ENCODE peak calls at places on chromosome 3, in eight cellular contexts. One of them, this sample, is unnamed.

GRCh38 chr3:63961891-63962290 is 49.7 kb upstream of the SCAANT1 start:
- DNase-seq in spleen: no peak
- DNase-seq in fibroblast of the conjunctiva: no peak
- DNase-seq in Right ventricle myocardium superior: no peak
- DNase-seq in epithelial cell of proximal tubule: no peak
- DNase-seq in kidney: no peak
- DNase-seq in stimulated activated CD4-positive, alpha-beta T cell treated with anti-CD3 and anti-CD28 coated beads, Interleukin-2, amount 100 ng/mL, for 48 hours: no peak
- DNase-seq in frontal cortex: no peak
- DNase-seq in this sample: no peak

GRCh38 chr3:187736418-187736871 is 8.8 kb downstream of the BCL6 start:
- DNase-seq in epithelial cell of proximal tubule: no peak
- DNase-seq in spleen: no peak
- DNase-seq in stimulated activated CD4-positive, alpha-beta T cell treated with anti-CD3 and anti-CD28 coated beads, Interleukin-2, amount 100 ng/mL, for 48 hours: no peak
- DNase-seq in Right ventricle myocardium superior: no peak
- DNase-seq in fibroblast of the conjunctiva: no peak
- DNase-seq in kidney: no peak
- DNase-seq in frontal cortex: no peak
- DNase-seq in this sample: no peak

GRCh38 chr3:32359766-32360513 is 31.7 kb upstream of the CMTM7 start:
- DNase-seq in Right ventricle myocardium superior: no peak
- DNase-seq in stimulated activated CD4-positive, alpha-beta T cell treated with anti-CD3 and anti-CD28 coated beads, Interleukin-2, amount 100 ng/mL, for 48 hours: no peak
- DNase-seq in epithelial cell of proximal tubule: no peak
- DNase-seq in spleen: peak
- DNase-seq in fibroblast of the conjunctiva: no peak
- DNase-seq in kidney: no peak
- DNase-seq in frontal cortex: no peak
- DNase-seq in this sample: no peak

GRCh38 chr3:1082024-1082633 is 10.7 kb upstream of the CNTN6 start:
- DNase-seq in kidney: peak
- DNase-seq in spleen: no peak
- DNase-seq in Right ventricle myocardium superior: no peak
- DNase-seq in epithelial cell of proximal tubule: no peak
- DNase-seq in frontal cortex: no peak
- DNase-seq in stimulated activated CD4-positive, alpha-beta T cell treated with anti-CD3 and anti-CD28 coated beads, Interleukin-2, amount 100 ng/mL, for 48 hours: no peak
- DNase-seq in fibroblast of the conjunctiva: peak
- DNase-seq in this sample: peak

GRCh38 chr3:188353409-188353808 is 199.5 kb downstream of the LPP start:
- DNase-seq in frontal cortex: no peak
- DNase-seq in kidney: no peak
- DNase-seq in stimulated activated CD4-positive, alpha-beta T cell treated with anti-CD3 and anti-CD28 coated beads, Interleukin-2, amount 100 ng/mL, for 48 hours: no peak
- DNase-seq in Right ventricle myocardium superior: no peak
- DNase-seq in fibroblast of the conjunctiva: no peak
- DNase-seq in epithelial cell of proximal tubule: no peak
- DNase-seq in spleen: no peak
- DNase-seq in this sample: no peak

GRCh38 chr3:126934149-126934548 is 48.8 kb upstream of the PLXNA1 start:
- DNase-seq in frontal cortex: no peak
- DNase-seq in fibroblast of the conjunctiva: no peak
- DNase-seq in kidney: peak
- DNase-seq in stimulated activated CD4-positive, alpha-beta T cell treated with anti-CD3 and anti-CD28 coated beads, Interleukin-2, amount 100 ng/mL, for 48 hours: no peak
- DNase-seq in epithelial cell of proximal tubule: no peak
- DNase-seq in spleen: peak
- DNase-seq in Right ventricle myocardium superior: no peak
- DNase-seq in this sample: no peak

GRCh38 chr3:88434001-88434400 is 284.2 kb downstream of the C3orf38 start:
- DNase-seq in Right ventricle myocardium superior: no peak
- DNase-seq in epithelial cell of proximal tubule: no peak
- DNase-seq in spleen: no peak
- DNase-seq in kidney: no peak
- DNase-seq in frontal cortex: no peak
- DNase-seq in fibroblast of the conjunctiva: no peak
- DNase-seq in stimulated activated CD4-positive, alpha-beta T cell treated with anti-CD3 and anti-CD28 coated beads, Interleukin-2, amount 100 ng/mL, for 48 hours: no peak
- DNase-seq in this sample: no peak

GRCh38 chr3:129211345-129211744 is 27.6 kb upstream of the CNBP start:
- DNase-seq in fibroblast of the conjunctiva: no peak
- DNase-seq in kidney: no peak
- DNase-seq in frontal cortex: no peak
- DNase-seq in Right ventricle myocardium superior: no peak
- DNase-seq in epithelial cell of proximal tubule: no peak
- DNase-seq in stimulated activated CD4-positive, alpha-beta T cell treated with anti-CD3 and anti-CD28 coated beads, Interleukin-2, amount 100 ng/mL, for 48 hours: no peak
- DNase-seq in spleen: no peak
- DNase-seq in this sample: no peak

GRCh38 chr3:161672478-161672877 is 175.9 kb downstream of the OTOL1 start:
- DNase-seq in kidney: no peak
- DNase-seq in epithelial cell of proximal tubule: no peak
- DNase-seq in spleen: no peak
- DNase-seq in Right ventricle myocardium superior: peak
- DNase-seq in frontal cortex: no peak
- DNase-seq in stimulated activated CD4-positive, alpha-beta T cell treated with anti-CD3 and anti-CD28 coated beads, Interleukin-2, amount 100 ng/mL, for 48 hours: no peak
- DNase-seq in fibroblast of the conjunctiva: no peak
- DNase-seq in this sample: no peak

GRCh38 chr3:103968751-103969150 is 1398.0 kb upstream of the ALCAM start:
- DNase-seq in Right ventricle myocardium superior: no peak
- DNase-seq in fibroblast of the conjunctiva: no peak
- DNase-seq in kidney: no peak
- DNase-seq in spleen: no peak
- DNase-seq in stimulated activated CD4-positive, alpha-beta T cell treated with anti-CD3 and anti-CD28 coated beads, Interleukin-2, amount 100 ng/mL, for 48 hours: no peak
- DNase-seq in frontal cortex: no peak
- DNase-seq in epithelial cell of proximal tubule: no peak
- DNase-seq in this sample: no peak

GRCh38 chr3:87987952-87988351 is 70.9 kb downstream of the CGGBP1 start:
- DNase-seq in Right ventricle myocardium superior: no peak
- DNase-seq in fibroblast of the conjunctiva: no peak
- DNase-seq in spleen: no peak
- DNase-seq in frontal cortex: no peak
- DNase-seq in kidney: no peak
- DNase-seq in stimulated activated CD4-positive, alpha-beta T cell treated with anti-CD3 and anti-CD28 coated beads, Interleukin-2, amount 100 ng/mL, for 48 hours: no peak
- DNase-seq in epithelial cell of proximal tubule: no peak
- DNase-seq in this sample: no peak

GRCh38 chr3:52886049-52886730 is 11.2 kb downstream of the STIMATE start:
- DNase-seq in fibroblast of the conjunctiva: no peak
- DNase-seq in frontal cortex: no peak
- DNase-seq in spleen: no peak
- DNase-seq in stimulated activated CD4-positive, alpha-beta T cell treated with anti-CD3 and anti-CD28 coated beads, Interleukin-2, amount 100 ng/mL, for 48 hours: no peak
- DNase-seq in Right ventricle myocardium superior: no peak
- DNase-seq in kidney: no peak
- DNase-seq in epithelial cell of proximal tubule: no peak
- DNase-seq in this sample: no peak

GRCh38 chr3:5304789-5305680 is 117.5 kb downstream of the EDEM1 start:
- DNase-seq in epithelial cell of proximal tubule: no peak
- DNase-seq in kidney: no peak
- DNase-seq in stimulated activated CD4-positive, alpha-beta T cell treated with anti-CD3 and anti-CD28 coated beads, Interleukin-2, amount 100 ng/mL, for 48 hours: peak
- DNase-seq in fibroblast of the conjunctiva: peak
- DNase-seq in frontal cortex: peak
- DNase-seq in spleen: no peak
- DNase-seq in Right ventricle myocardium superior: no peak
- DNase-seq in this sample: no peak

GRCh38 chr3:95272791-95273190 is 1209.9 kb downstream of the NSUN3 start:
- DNase-seq in Right ventricle myocardium superior: no peak
- DNase-seq in epithelial cell of proximal tubule: no peak
- DNase-seq in spleen: no peak
- DNase-seq in stimulated activated CD4-positive, alpha-beta T cell treated with anti-CD3 and anti-CD28 coated beads, Interleukin-2, amount 100 ng/mL, for 48 hours: no peak
- DNase-seq in frontal cortex: no peak
- DNase-seq in fibroblast of the conjunctiva: no peak
- DNase-seq in kidney: no peak
- DNase-seq in this sample: no peak

GRCh38 chr3:122572940-122573412 is 4.5 kb upstream of the PARP15 start:
- DNase-seq in fibroblast of the conjunctiva: peak
- DNase-seq in kidney: no peak
- DNase-seq in spleen: no peak
- DNase-seq in frontal cortex: no peak
- DNase-seq in epithelial cell of proximal tubule: peak
- DNase-seq in Right ventricle myocardium superior: no peak
- DNase-seq in stimulated activated CD4-positive, alpha-beta T cell treated with anti-CD3 and anti-CD28 coated beads, Interleukin-2, amount 100 ng/mL, for 48 hours: no peak
- DNase-seq in this sample: peak

GRCh38 chr3:77042892-77043291 is 3.0 kb downstream of the ROBO2 start:
- DNase-seq in frontal cortex: no peak
- DNase-seq in kidney: no peak
- DNase-seq in stimulated activated CD4-positive, alpha-beta T cell treated with anti-CD3 and anti-CD28 coated beads, Interleukin-2, amount 100 ng/mL, for 48 hours: no peak
- DNase-seq in fibroblast of the conjunctiva: no peak
- DNase-seq in Right ventricle myocardium superior: no peak
- DNase-seq in spleen: no peak
- DNase-seq in epithelial cell of proximal tubule: no peak
- DNase-seq in this sample: no peak

GRCh38 chr3:10340476-10340875 is 19.6 kb upstream of the SEC13 start:
- DNase-seq in Right ventricle myocardium superior: peak
- DNase-seq in frontal cortex: no peak
- DNase-seq in stimulated activated CD4-positive, alpha-beta T cell treated with anti-CD3 and anti-CD28 coated beads, Interleukin-2, amount 100 ng/mL, for 48 hours: no peak
- DNase-seq in epithelial cell of proximal tubule: no peak
- DNase-seq in fibroblast of the conjunctiva: no peak
- DNase-seq in kidney: no peak
- DNase-seq in spleen: peak
- DNase-seq in this sample: no peak

GRCh38 chr3:157089455-157090221 is 70.3 kb downstream of the CCNL1 start:
- DNase-seq in fibroblast of the conjunctiva: no peak
- DNase-seq in kidney: no peak
- DNase-seq in stimulated activated CD4-positive, alpha-beta T cell treated with anti-CD3 and anti-CD28 coated beads, Interleukin-2, amount 100 ng/mL, for 48 hours: peak
- DNase-seq in spleen: no peak
- DNase-seq in frontal cortex: no peak
- DNase-seq in Right ventricle myocardium superior: peak
- DNase-seq in epithelial cell of proximal tubule: no peak
- DNase-seq in this sample: no peak

GRCh38 chr3:59460068-59460467 is 410.2 kb upstream of the CFAP20DC start:
- DNase-seq in frontal cortex: no peak
- DNase-seq in Right ventricle myocardium superior: no peak
- DNase-seq in spleen: no peak
- DNase-seq in kidney: no peak
- DNase-seq in fibroblast of the conjunctiva: no peak
- DNase-seq in stimulated activated CD4-positive, alpha-beta T cell treated with anti-CD3 and anti-CD28 coated beads, Interleukin-2, amount 100 ng/mL, for 48 hours: no peak
- DNase-seq in epithelial cell of proximal tubule: no peak
- DNase-seq in this sample: no peak

GRCh38 chr3:99789322-99789721 is 28.3 kb upstream of the CMSS1 start:
- DNase-seq in frontal cortex: peak
- DNase-seq in kidney: no peak
- DNase-seq in epithelial cell of proximal tubule: peak
- DNase-seq in spleen: no peak
- DNase-seq in stimulated activated CD4-positive, alpha-beta T cell treated with anti-CD3 and anti-CD28 coated beads, Interleukin-2, amount 100 ng/mL, for 48 hours: no peak
- DNase-seq in Right ventricle myocardium superior: no peak
- DNase-seq in fibroblast of the conjunctiva: peak
- DNase-seq in this sample: peak